ENCODE peak calls at places on chromosomes 5 and 9, in six cellular contexts. C is GM12865; V is CD8-positive, alpha-beta memory T cell; K is prostate gland; O is heart left ventricle; J is naive thymus-derived CD4-positive, alpha-beta T cell. U is an unnamed sample.

GRCh38 chr9:9746826-9747225 is 866.0 kb downstream of the PTPRD start:
- DNase-seq in C (no peak), V (no peak), K (no peak), O (no peak), J (no peak), U (no peak)

GRCh38 chr9:121454972-121455371 is 44.7 kb downstream of the GGTA1 start:
- DNase-seq in C (no peak), V (no peak), K (no peak), O (no peak), J (no peak), U (no peak)

GRCh38 chr5:143476601-143477211 is 73.2 kb upstream of the NR3C1 start:
- DNase-seq in C (no peak), V (no peak), K (no peak), O (no peak), J (no peak), U (no peak)

GRCh38 chr5:105767265-105767664 is 1903.5 kb downstream of the EFNA5 start:
- DNase-seq in C (no peak), V (no peak), K (no peak), O (no peak), J (no peak), U (no peak)

GRCh38 chr5:116271432-116271831 is 186.6 kb downstream of the COMMD10 start:
- DNase-seq in C (no peak), V (no peak), K (no peak), O (no peak), J (no peak), U (no peak)

GRCh38 chr5:101995585-101995984 is 300.5 kb downstream of the SLCO4C1 start:
- DNase-seq in C (no peak), V (no peak), K (peak; percentile 18), O (no peak), J (no peak), U (no peak)

GRCh38 chr9:134785325-134786108 is 95.1 kb upstream of the FCN2 start:
- DNase-seq in C (no peak), V (no peak), K (no peak), O (peak; percentile 65), J (no peak), U (no peak)

GRCh38 chr9:101566904-101567724 is 27.7 kb downstream of the PPP3R2 start:
- DNase-seq in C (peak; percentile 54), V (no peak), K (peak; percentile 32), O (no peak), J (peak; percentile 51), U (no peak)

GRCh38 chr5:3161672-3162071 is 410.2 kb upstream of the IRX2 start:
- DNase-seq in C (no peak), V (no peak), K (no peak), O (no peak), J (no peak), U (no peak)

GRCh38 chr5:9447691-9448090 is 98.2 kb downstream of the SEMA5A start:
- DNase-seq in C (no peak), V (no peak), K (no peak), O (no peak), J (no peak), U (no peak)

GRCh38 chr5:107455111-107455544 is 215.6 kb downstream of the EFNA5 start:
- DNase-seq in C (no peak), V (no peak), K (no peak), O (no peak), J (no peak), U (no peak)

GRCh38 chr5:126369995-126370731 is 53.0 kb upstream of the GRAMD2B start:
- DNase-seq in C (no peak), V (no peak), K (no peak), O (no peak), J (no peak), U (no peak)

GRCh38 chr5:50359187-50359586 is 81.9 kb downstream of the EMB start:
- DNase-seq in C (no peak), V (no peak), K (no peak), O (no peak), J (no peak), U (no peak)

GRCh38 chr5:7464182-7464581 is 68.2 kb downstream of the ADCY2 start:
- DNase-seq in C (no peak), V (no peak), K (no peak), O (no peak), J (no peak), U (no peak)

GRCh38 chr9:113612828-113613227 is 149.3 kb downstream of the RGS3 start:
- DNase-seq in C (no peak), V (no peak), K (no peak), O (peak; percentile 3), J (no peak), U (no peak)

GRCh38 chr9:11319477-11320060 is 706.8 kb upstream of the PTPRD start:
- DNase-seq in C (peak; percentile 1), V (no peak), K (no peak), O (no peak), J (no peak), U (no peak)

GRCh38 chr9:117779760-117780159 is 75.6 kb downstream of the TLR4 start:
- DNase-seq in C (no peak), V (no peak), K (no peak), O (no peak), J (no peak), U (no peak)

GRCh38 chr9:133166392-133166791 is 2.7 kb upstream of the GBGT1 start:
- DNase-seq in C (no peak), V (no peak), K (no peak), O (no peak), J (no peak), U (no peak)

GRCh38 chr9:110579763-110580255 is 268 bp upstream of the SVEP1 start:
- DNase-seq in C (no peak), V (no peak), K (no peak), O (peak; percentile 38), J (no peak), U (no peak)

GRCh38 chr5:139795074-139796001 is at the start of gene PSD2:
- DNase-seq in C (no peak), V (no peak), K (peak; percentile 35), O (no peak), J (peak; percentile 11), U (no peak)

GRCh38 chr9:120916573-120916972 is 10.0 kb downstream of the TRAF1 start:
- DNase-seq in C (no peak), V (no peak), K (peak; percentile 87), O (peak; percentile 62), J (no peak), U (peak; percentile 85)

GRCh38 chr9:95556521-95556920 is 39.8 kb upstream of the PTCH1 start:
- DNase-seq in C (no peak), V (no peak), K (no peak), O (no peak), J (no peak), U (no peak)

GRCh38 chr9:8287501-8287900 is 487.9 kb upstream of the DMAC1 start:
- DNase-seq in C (no peak), V (no peak), K (no peak), O (no peak), J (no peak), U (no peak)

GRCh38 chr9:2177121-2177520 is 162.0 kb downstream of the SMARCA2 start:
- DNase-seq in C (no peak), V (no peak), K (no peak), O (no peak), J (no peak), U (no peak)

GRCh38 chr5:96537386-96537785 is 104.3 kb upstream of the PCSK1 start:
- DNase-seq in C (peak; percentile 5), V (no peak), K (no peak), O (no peak), J (peak; percentile 79), U (peak; percentile 76)

GRCh38 chr9:18684608-18685317 is 210.8 kb downstream of the ADAMTSL1 start:
- DNase-seq in C (no peak), V (no peak), K (no peak), O (no peak), J (no peak), U (no peak)

DNA sequence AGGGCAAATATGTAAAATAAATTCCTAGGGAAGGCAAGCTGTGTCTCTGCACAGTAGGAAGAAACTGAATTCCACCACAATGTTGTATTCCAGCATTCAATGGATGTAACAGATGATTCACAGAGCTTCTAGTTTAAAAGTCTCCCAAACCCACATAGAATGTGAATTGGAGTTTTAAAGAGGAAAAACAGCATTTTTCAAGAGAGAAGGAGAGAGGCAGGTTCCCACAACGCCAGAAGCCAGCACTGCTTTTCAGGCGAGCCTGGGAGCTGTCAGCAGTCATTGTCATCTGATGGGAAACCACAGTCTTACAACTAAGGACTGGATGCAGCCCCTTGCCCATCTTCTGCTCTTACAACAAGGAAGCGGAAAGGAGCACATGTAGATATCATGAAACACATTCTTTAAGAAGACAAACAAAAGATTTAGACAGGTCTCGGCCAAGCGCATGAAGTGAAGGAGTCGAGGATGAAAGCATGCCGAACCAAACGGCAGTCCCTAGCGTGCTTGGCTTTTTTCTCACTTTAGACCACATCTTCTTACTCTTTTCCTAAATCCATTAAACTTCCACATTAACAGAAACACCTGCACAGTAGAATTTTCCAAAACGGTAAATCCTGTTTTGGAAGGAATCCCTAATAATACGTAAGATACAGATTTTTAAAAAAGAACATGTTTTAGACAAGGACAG is 611 bp downstream of the DIRAS2 start:
- DNase-seq in C (no peak), V (no peak), K (no peak), O (no peak), J (no peak), U (no peak)
- H3K4me3 ChIP-seq in C (no peak overlapping the region), V (no peak overlapping the region), K (no peak overlapping the region), O (no peak overlapping the region), J (no peak overlapping the region), U (peak overlapping the region; percentile 52)

DNA sequence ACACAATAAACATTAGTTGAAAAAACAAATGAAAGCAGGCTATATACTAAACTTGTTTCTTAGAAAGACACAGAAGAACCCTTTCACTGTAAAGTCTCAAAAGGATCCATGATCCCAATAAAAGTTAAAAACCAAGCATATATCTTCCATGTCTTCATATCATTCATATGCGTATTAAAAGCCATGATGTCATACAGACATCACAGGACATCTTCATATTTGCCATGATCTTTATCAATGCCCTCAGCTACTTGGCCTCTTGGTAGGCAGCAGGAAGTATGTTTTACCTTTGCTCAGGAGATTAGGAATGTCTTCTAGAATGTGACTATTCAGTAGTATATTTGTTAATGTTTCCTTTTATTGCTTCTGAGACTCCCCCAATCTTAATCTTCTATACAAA is 16.8 kb downstream of the AP3B1 start:
- DNase-seq in C (no peak), V (no peak), K (no peak), O (no peak), J (no peak), U (no peak)
- H3K4me3 ChIP-seq in C (no peak overlapping the region), V (no peak overlapping the region), K (no peak overlapping the region), O (no peak overlapping the region), J (no peak overlapping the region), U (no peak overlapping the region)

GRCh38 chr5:51389326-51389581 is 6.0 kb downstream of the ISL1 start:
- DNase-seq in C (no peak), V (no peak), K (no peak), O (no peak), J (no peak), U (no peak)
- H3K4me3 ChIP-seq in C (no peak overlapping the region), V (no peak overlapping the region), K (peak overlapping the region; percentile 51), O (no peak overlapping the region), J (no peak overlapping the region), U (no peak overlapping the region)

DNA sequence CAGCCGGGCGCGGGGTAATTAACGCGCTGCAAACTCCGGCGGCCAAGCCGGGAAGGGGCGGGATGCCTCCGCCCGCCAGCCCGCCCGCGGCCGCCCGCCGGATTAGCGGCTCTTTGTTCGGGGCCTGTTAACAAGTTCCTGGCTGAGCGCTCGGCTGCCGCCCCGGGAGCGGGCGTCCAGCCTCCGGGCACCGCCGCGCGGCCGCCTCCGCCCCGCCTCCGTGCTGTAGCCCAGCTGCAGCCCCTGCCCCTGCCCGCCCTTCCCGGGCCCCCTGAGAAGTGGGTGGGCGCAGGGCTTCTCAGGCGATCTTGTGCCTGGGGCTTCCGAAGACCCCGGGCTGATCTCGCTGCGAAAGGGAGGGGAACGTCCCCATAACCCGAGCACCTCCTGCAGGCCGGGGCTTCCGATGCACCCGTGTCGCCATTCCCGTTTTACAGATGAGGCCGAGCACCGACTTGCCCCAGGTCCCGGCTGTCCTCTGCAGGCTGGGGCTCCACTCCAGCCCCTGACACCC is 7.6 kb downstream of the UNC5A start:
- DNase-seq in C (no peak), V (no peak), K (no peak), O (no peak), J (no peak), U (no peak)
- H3K4me3 ChIP-seq in C (no peak overlapping the region), V (no peak overlapping the region), K (peak overlapping the region; percentile 35), O (no peak overlapping the region), J (peak overlapping the region; percentile 19), U (peak overlapping the region; percentile 20)

U was measured in skeletal muscle cell.